ENCODE peak calls at places on chromosome 21, in nine cellular contexts. I, R, S, P, V, M, W, G and Q are unnamed samples.

GRCh38 chr21:41973861-41974751 is 20.3 kb upstream of the C2CD2 start:
- DNase-seq in P (peak), M (no peak), I (no peak), V (no peak), W (no peak), G (no peak), R (no peak), S (no peak), Q (no peak)

GRCh38 chr21:16322423-16322822 is 592.6 kb downstream of the USP25 start:
- DNase-seq in M (no peak), G (no peak), V (no peak), R (no peak), S (no peak), W (no peak), P (no peak), I (no peak), Q (no peak)

GRCh38 chr21:27213328-27213727 is 246.4 kb upstream of the ADAMTS5 start:
- DNase-seq in W (no peak), R (no peak), G (no peak), V (no peak), S (no peak), M (no peak), I (no peak), P (no peak), Q (no peak)

GRCh38 chr21:37224861-37225260 is 42.3 kb downstream of the VPS26C start:
- DNase-seq in W (no peak), V (no peak), G (no peak), R (no peak), M (no peak), P (peak), S (no peak), I (no peak), Q (no peak)

GRCh38 chr21:38293765-38294164 is 37.0 kb downstream of the KCNJ15 start:
- DNase-seq in V (no peak), W (no peak), S (no peak), M (no peak), G (no peak), R (no peak), I (no peak), P (no peak), Q (no peak)

GRCh38 chr21:39307466-39307865 is 6.0 kb downstream of the BRWD1 start:
- DNase-seq in V (no peak), W (no peak), M (no peak), R (no peak), S (no peak), G (no peak), I (no peak), P (no peak), Q (no peak)

GRCh38 chr21:44948426-44949120 is 8.7 kb downstream of the SLX9 start:
- DNase-seq in P (no peak), V (no peak), S (no peak), I (no peak), G (no peak), R (no peak), W (no peak), M (no peak), Q (no peak)

GRCh38 chr21:45261093-45261492 is 26.6 kb downstream of the POFUT2 start:
- DNase-seq in S (no peak), R (no peak), M (no peak), I (no peak), W (no peak), P (no peak), V (no peak), G (no peak), Q (peak)

GRCh38 chr21:31372176-31372765 is 28.2 kb upstream of the TIAM1 start:
- DNase-seq in V (no peak), P (no peak), M (no peak), G (no peak), S (no peak), R (no peak), W (no peak), I (no peak), Q (no peak)

GRCh38 chr21:45341779-45342178 is 54.1 kb upstream of the POFUT2 start:
- DNase-seq in V (no peak), G (no peak), M (no peak), P (no peak), S (no peak), R (no peak), I (peak), W (no peak), Q (no peak)